ENCODE peak calls at places on chromosome 16, in ten cellular contexts. S, A, L, H, D, X, Y, W, Z and G are unnamed samples.

GRCh38 chr16:74268372-74268782 is 28.2 kb upstream of the PSMD7 start:
- DNase-seq in S (no peak), A (no peak), L (no peak), H (no peak), D (no peak), X (no peak), Y (no peak), W (no peak), Z (no peak), G (no peak)

GRCh38 chr16:78211951-78212350 is 112.5 kb downstream of the WWOX start:
- DNase-seq in S (no peak), A (no peak), L (no peak), H (no peak), D (no peak), X (peak; percentile 89), Y (peak; percentile 30), W (no peak), Z (peak; percentile 82), G (no peak)

GRCh38 chr16:61862221-61862620 is 174.0 kb downstream of the CDH8 start:
- DNase-seq in S (no peak), A (no peak), L (no peak), H (no peak), D (no peak), X (no peak), Y (no peak), W (no peak), Z (no peak), G (no peak)

GRCh38 chr16:116015-116414 is 22.5 kb downstream of the NPRL3 start:
- DNase-seq in S (no peak), A (no peak), L (no peak), H (no peak), D (no peak), X (no peak), Y (no peak), W (no peak), Z (no peak), G (no peak)

GRCh38 chr16:24346734-24347133 is 90.6 kb downstream of the CACNG3 start:
- DNase-seq in S (no peak), A (no peak), L (no peak), H (no peak), D (no peak), X (no peak), Y (no peak), W (no peak), Z (no peak), G (no peak)

GRCh38 chr16:67713647-67714273 is 5.4 kb downstream of the GFOD2 start:
- DNase-seq in S (no peak), A (no peak), L (no peak), H (no peak), D (no peak), X (no peak), Y (no peak), W (no peak), Z (no peak), G (no peak)

GRCh38 chr16:46884513-46885293 is 541 bp downstream of the GPT2 start:
- DNase-seq in S (no peak), A (no peak), L (no peak), H (no peak), D (no peak), X (no peak), Y (no peak), W (peak; percentile 55), Z (no peak), G (no peak)

GRCh38 chr16:3771513-3771912 is 54.2 kb upstream of the TRAP1 start:
- DNase-seq in S (no peak), A (no peak), L (no peak), H (no peak), D (no peak), X (peak; percentile 84), Y (no peak), W (no peak), Z (peak; percentile 7), G (no peak)

DNA sequence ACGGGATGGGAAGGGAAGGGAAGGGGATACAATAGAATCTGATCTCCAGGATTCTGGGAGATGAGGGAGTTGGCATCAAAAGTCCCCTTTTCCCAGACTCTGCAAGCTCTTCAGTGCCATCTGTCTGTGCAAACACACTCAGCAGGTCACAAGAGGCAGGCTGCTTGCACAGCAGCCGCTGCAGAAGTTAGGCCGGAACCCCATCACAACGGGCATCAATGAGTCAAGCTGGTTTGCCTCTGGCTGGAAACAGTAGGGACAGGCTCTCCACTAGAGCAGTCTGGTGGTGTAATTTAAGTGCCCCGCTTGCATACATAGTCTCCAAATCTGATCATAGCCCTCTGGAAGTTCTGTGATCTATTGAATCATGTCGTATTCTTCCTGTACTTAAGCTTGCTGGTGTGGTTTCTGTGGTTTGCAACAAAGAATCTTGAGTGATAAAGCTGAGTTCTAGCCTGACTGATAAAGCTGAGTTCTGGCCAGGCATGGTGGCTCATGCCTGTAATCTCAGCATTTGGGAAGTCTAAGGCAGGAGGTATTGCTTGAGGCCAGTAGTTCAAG is 33.7 kb upstream of the KDM8 start:
- DNase-seq in S (no peak), A (no peak), L (no peak), H (no peak), D (no peak), X (peak; percentile 83), Y (no peak), W (peak; percentile 77), Z (peak; percentile 53), G (no peak)
- TF ChIP-seq CTCF in S (no peak), A (no peak), L (peak; percentile 5), H (no peak), D (peak; percentile 35), X (peak; percentile 50), Y (no peak), W (peak; percentile 64), Z (no peak), G (no peak)

DNA sequence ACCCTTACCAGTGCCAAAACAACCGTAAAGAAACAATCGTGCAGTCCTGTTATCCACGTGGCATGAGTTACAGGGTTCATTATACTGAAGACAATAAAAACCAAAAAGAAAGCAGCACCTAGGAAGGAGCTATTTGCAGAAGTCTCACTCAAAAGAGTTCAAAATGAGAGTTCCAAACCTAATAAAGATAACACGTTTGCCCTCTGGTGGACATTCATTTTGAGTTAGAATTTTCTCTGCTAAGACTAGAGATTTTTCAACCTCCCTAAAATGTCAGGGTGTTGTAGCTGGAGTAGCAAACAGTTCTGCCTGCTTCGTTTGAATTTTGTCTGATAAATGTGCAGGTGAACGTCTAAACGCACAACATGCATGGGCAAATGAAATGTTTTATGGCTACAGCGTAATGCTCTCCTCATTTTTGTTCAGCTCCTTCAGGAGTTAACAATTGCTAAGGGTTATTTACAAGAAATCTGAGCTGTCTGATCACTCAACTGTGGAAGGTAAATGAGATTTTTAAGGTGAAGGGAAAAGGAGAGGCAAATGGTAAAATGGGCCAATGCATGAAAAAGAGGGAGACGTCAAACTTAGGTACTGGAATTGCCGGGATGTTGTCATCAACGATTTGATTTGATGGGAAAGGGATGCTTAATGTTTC is 1067.9 kb upstream of the EEF2KMT start:
- DNase-seq in S (no peak), A (no peak), L (no peak), H (no peak), D (no peak), X (peak; percentile 0), Y (no peak), W (no peak), Z (no peak), G (no peak)
- TF ChIP-seq CTCF in S (no peak), A (no peak), L (no peak), H (no peak), D (peak; percentile 48), X (no peak), Y (no peak), W (peak; percentile 38), Z (peak; percentile 35), G (no peak)

DNA sequence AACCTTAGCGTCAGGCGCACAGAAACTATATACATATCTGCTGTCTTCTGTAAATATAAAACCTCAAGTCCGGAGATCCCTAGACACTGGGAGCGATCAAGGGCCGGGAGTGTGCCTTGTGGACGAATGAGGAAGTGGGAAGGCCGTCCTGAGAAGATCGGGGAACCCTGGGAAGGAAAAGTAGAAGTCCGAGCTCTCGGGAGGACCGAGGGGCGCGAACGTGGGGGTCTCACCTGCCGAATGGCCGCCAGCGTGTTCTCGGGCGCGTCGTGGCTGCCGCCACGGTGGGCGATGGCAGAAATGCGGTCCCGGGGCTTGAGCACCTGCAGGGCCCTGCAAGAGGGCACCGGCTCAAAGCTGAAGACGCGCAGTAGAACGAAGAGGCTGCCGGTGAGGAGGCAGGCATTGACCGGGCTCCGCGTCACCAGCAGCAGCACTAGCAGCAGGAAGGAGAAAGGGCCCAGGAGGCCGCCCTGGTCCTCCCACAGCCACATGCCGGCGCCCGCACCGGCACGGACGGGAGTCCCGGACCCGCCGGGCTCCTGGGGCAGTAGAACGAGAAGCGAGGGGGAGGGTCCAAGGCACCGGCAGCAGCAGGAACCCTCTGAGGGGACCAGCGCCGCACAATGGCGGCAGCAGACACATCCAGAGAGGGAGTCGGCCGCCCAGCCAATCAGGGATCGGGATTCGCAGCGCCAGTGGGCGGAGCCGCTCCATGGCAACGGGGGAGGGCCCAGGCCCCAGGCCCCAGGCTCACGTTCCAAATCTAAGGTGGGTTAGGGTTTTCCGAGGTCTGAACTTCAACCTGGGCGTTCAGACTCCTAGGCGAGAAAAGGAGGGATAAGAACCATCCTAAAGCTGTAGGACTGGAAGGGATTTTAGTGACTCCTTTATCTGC is at the start of gene GDE1:
- DNase-seq in S (peak; percentile 97), A (peak; percentile 97), L (peak; percentile 62), H (peak; percentile 82), D (peak; percentile 93), X (peak; percentile 75), Y (peak; percentile 98), W (peak; percentile 94), Z (peak; percentile 96), G (peak; percentile 89)
- TF ChIP-seq CTCF in S (peak; percentile 43), A (no peak), L (peak; percentile 28), H (peak; percentile 55), D (peak; percentile 42), X (peak; percentile 46), Y (no peak), W (peak; percentile 62), Z (peak; percentile 46), G (peak; percentile 24)

GRCh38 chr16:89739383-89739782 is 18.0 kb downstream of the ZNF276 start:
- DNase-seq in S (no peak), A (no peak), L (no peak), H (no peak), D (no peak), X (no peak), Y (no peak), W (no peak), Z (no peak), G (no peak)

GRCh38 chr16:89737341-89738071 is 16.2 kb downstream of the ZNF276 start:
- DNase-seq in S (no peak), A (no peak), L (no peak), H (no peak), D (no peak), X (no peak), Y (no peak), W (no peak), Z (no peak), G (no peak)

GRCh38 chr16:89736554-89736953 is 15.2 kb downstream of the ZNF276 start:
- DNase-seq in S (no peak), A (no peak), L (no peak), H (no peak), D (no peak), X (no peak), Y (no peak), W (no peak), Z (no peak), G (no peak)

GRCh38 chr16:89738072-89738377 is 16.7 kb downstream of the ZNF276 start:
- DNase-seq in S (no peak), A (no peak), L (no peak), H (no peak), D (no peak), X (no peak), Y (no peak), W (no peak), Z (no peak), G (no peak)

DNA sequence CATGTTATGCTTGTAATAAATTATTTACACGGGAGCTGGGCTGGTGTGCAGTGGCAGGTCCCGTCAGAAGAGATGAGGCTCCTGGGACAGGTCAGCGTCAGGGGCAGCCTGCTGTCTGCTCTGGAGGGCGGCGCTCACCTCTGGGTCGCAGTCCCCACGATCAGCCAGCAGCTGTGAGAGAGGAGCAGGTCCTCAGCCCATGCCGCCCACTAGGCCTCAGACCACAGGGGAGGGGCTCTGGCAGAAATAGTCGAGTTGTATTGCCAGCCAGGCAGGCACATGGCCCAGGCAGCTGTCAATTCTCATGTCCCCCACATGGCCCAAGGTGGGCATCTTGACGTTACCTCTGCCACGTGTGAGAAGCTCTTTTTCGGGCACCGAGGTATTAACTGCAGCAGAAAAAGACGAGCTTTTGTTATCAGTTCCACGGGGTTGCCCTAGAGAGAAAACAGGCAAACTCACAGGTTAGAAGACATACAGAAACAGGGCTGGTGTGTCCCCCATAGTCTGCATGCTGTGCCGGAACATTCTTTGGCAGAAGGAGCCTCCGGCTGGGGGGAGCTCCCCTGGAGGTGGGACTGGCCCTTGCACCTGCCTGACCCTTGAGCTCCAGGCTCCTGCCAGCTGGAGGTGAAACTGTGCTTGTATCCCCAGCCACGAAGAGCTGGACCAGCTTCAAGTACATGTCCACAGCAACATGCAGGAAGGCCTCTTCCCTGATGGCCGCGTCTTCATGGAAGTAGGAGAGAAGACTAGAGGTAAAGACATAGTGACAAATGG is 17.4 kb downstream of the ZNF276 start:
- DNase-seq in S (no peak), A (no peak), L (no peak), H (no peak), D (no peak), X (no peak), Y (no peak), W (no peak), Z (no peak), G (no peak)
- TF ChIP-seq CTCF in S (no peak), A (no peak), L (no peak), H (no peak), D (no peak), X (no peak), Y (no peak), W (no peak), Z (no peak), G (no peak)